ENCODE peak calls at places on chromosome 20, in five cellular contexts. One of them, this sample, is unnamed.

GRCh38 chr20:41140226-41141133 is 3.1 kb downstream of the PLCG1 start:
- DNase-seq in C1 segment of cervical spinal cord: no peak
- DNase-seq in activated T-cell treated with anti-CD3 and anti-CD28 coated beads, Interleukin-2, amount 50 U/mL, for 72 hours: peak
- DNase-seq in HS-5: no peak
- DNase-seq in endodermal cell: no peak
- DNase-seq in this sample: no peak

GRCh38 chr20:62430311-62430853 is 3.0 kb upstream of the RBBP8NL start:
- DNase-seq in C1 segment of cervical spinal cord: no peak
- DNase-seq in HS-5: no peak
- DNase-seq in endodermal cell: no peak
- DNase-seq in activated T-cell treated with anti-CD3 and anti-CD28 coated beads, Interleukin-2, amount 50 U/mL, for 72 hours: no peak
- DNase-seq in this sample: no peak

GRCh38 chr20:17655286-17655651 is 26.8 kb downstream of the RRBP1 start:
- DNase-seq in HS-5: no peak
- DNase-seq in C1 segment of cervical spinal cord: no peak
- DNase-seq in activated T-cell treated with anti-CD3 and anti-CD28 coated beads, Interleukin-2, amount 50 U/mL, for 72 hours: no peak
- DNase-seq in endodermal cell: peak
- DNase-seq in this sample: no peak

GRCh38 chr20:32010666-32011065 is 428 bp downstream of the CCM2L start:
- DNase-seq in C1 segment of cervical spinal cord: no peak
- DNase-seq in HS-5: no peak
- DNase-seq in endodermal cell: peak
- DNase-seq in activated T-cell treated with anti-CD3 and anti-CD28 coated beads, Interleukin-2, amount 50 U/mL, for 72 hours: no peak
- DNase-seq in this sample: no peak

GRCh38 chr20:25040438-25040831 is 17.5 kb downstream of the ACSS1 start:
- DNase-seq in HS-5: no peak
- DNase-seq in C1 segment of cervical spinal cord: peak
- DNase-seq in activated T-cell treated with anti-CD3 and anti-CD28 coated beads, Interleukin-2, amount 50 U/mL, for 72 hours: no peak
- DNase-seq in endodermal cell: no peak
- DNase-seq in this sample: no peak

GRCh38 chr20:48574383-48574782 is 253.4 kb downstream of the PREX1 start:
- DNase-seq in HS-5: peak
- DNase-seq in activated T-cell treated with anti-CD3 and anti-CD28 coated beads, Interleukin-2, amount 50 U/mL, for 72 hours: no peak
- DNase-seq in C1 segment of cervical spinal cord: no peak
- DNase-seq in endodermal cell: peak
- DNase-seq in this sample: no peak

GRCh38 chr20:23200413-23200812 is 114.3 kb upstream of the CD93 start:
- DNase-seq in C1 segment of cervical spinal cord: no peak
- DNase-seq in HS-5: no peak
- DNase-seq in activated T-cell treated with anti-CD3 and anti-CD28 coated beads, Interleukin-2, amount 50 U/mL, for 72 hours: no peak
- DNase-seq in endodermal cell: no peak
- DNase-seq in this sample: no peak

GRCh38 chr20:51579137-51579536 is 36.6 kb upstream of the NFATC2 start:
- DNase-seq in HS-5: no peak
- DNase-seq in activated T-cell treated with anti-CD3 and anti-CD28 coated beads, Interleukin-2, amount 50 U/mL, for 72 hours: no peak
- DNase-seq in endodermal cell: no peak
- DNase-seq in C1 segment of cervical spinal cord: no peak
- DNase-seq in this sample: no peak

GRCh38 chr20:19888269-19888669 is 128.9 kb upstream of the NAA20 start:
- DNase-seq in C1 segment of cervical spinal cord: peak
- DNase-seq in endodermal cell: no peak
- DNase-seq in activated T-cell treated with anti-CD3 and anti-CD28 coated beads, Interleukin-2, amount 50 U/mL, for 72 hours: no peak
- DNase-seq in HS-5: no peak
- DNase-seq in this sample: no peak

GRCh38 chr20:37301120-37301519 is 11.7 kb downstream of the MANBAL start:
- DNase-seq in C1 segment of cervical spinal cord: no peak
- DNase-seq in endodermal cell: no peak
- DNase-seq in HS-5: no peak
- DNase-seq in activated T-cell treated with anti-CD3 and anti-CD28 coated beads, Interleukin-2, amount 50 U/mL, for 72 hours: no peak
- DNase-seq in this sample: no peak

GRCh38 chr20:19292254-19292653 is 79.8 kb downstream of the SLC24A3 start:
- DNase-seq in C1 segment of cervical spinal cord: no peak
- DNase-seq in endodermal cell: no peak
- DNase-seq in HS-5: no peak
- DNase-seq in activated T-cell treated with anti-CD3 and anti-CD28 coated beads, Interleukin-2, amount 50 U/mL, for 72 hours: no peak
- DNase-seq in this sample: peak

GRCh38 chr20:58274384-58274783 is 35.1 kb upstream of the RAB22A start:
- DNase-seq in HS-5: no peak
- DNase-seq in activated T-cell treated with anti-CD3 and anti-CD28 coated beads, Interleukin-2, amount 50 U/mL, for 72 hours: no peak
- DNase-seq in endodermal cell: no peak
- DNase-seq in C1 segment of cervical spinal cord: no peak
- DNase-seq in this sample: no peak

GRCh38 chr20:37552415-37552814 is 24.7 kb upstream of the BLCAP start:
- DNase-seq in endodermal cell: no peak
- DNase-seq in C1 segment of cervical spinal cord: no peak
- DNase-seq in HS-5: peak
- DNase-seq in activated T-cell treated with anti-CD3 and anti-CD28 coated beads, Interleukin-2, amount 50 U/mL, for 72 hours: no peak
- DNase-seq in this sample: no peak

GRCh38 chr20:47365023-47365764 is 8.7 kb upstream of the ZMYND8 start:
- DNase-seq in activated T-cell treated with anti-CD3 and anti-CD28 coated beads, Interleukin-2, amount 50 U/mL, for 72 hours: no peak
- DNase-seq in C1 segment of cervical spinal cord: no peak
- DNase-seq in endodermal cell: no peak
- DNase-seq in HS-5: no peak
- DNase-seq in this sample: no peak

GRCh38 chr20:47345214-47345613 is 11.3 kb downstream of the ZMYND8 start:
- DNase-seq in endodermal cell: no peak
- DNase-seq in HS-5: no peak
- DNase-seq in activated T-cell treated with anti-CD3 and anti-CD28 coated beads, Interleukin-2, amount 50 U/mL, for 72 hours: no peak
- DNase-seq in C1 segment of cervical spinal cord: no peak
- DNase-seq in this sample: no peak

GRCh38 chr20:57465943-57466342 is 59.0 kb downstream of the CTCFL start:
- DNase-seq in activated T-cell treated with anti-CD3 and anti-CD28 coated beads, Interleukin-2, amount 50 U/mL, for 72 hours: no peak
- DNase-seq in C1 segment of cervical spinal cord: no peak
- DNase-seq in HS-5: no peak
- DNase-seq in endodermal cell: no peak
- DNase-seq in this sample: no peak

GRCh38 chr20:63521602-63522001 is 1.0 kb downstream of the PPDPF start:
- DNase-seq in activated T-cell treated with anti-CD3 and anti-CD28 coated beads, Interleukin-2, amount 50 U/mL, for 72 hours: peak
- DNase-seq in C1 segment of cervical spinal cord: no peak
- DNase-seq in endodermal cell: peak
- DNase-seq in HS-5: no peak
- DNase-seq in this sample: no peak

GRCh38 chr20:31698803-31699718 is 23.6 kb downstream of the BCL2L1 start:
- DNase-seq in HS-5: peak
- DNase-seq in activated T-cell treated with anti-CD3 and anti-CD28 coated beads, Interleukin-2, amount 50 U/mL, for 72 hours: peak
- DNase-seq in C1 segment of cervical spinal cord: peak
- DNase-seq in endodermal cell: peak
- DNase-seq in this sample: no peak

GRCh38 chr20:51354191-51354768 is 188.2 kb downstream of the NFATC2 start:
- DNase-seq in C1 segment of cervical spinal cord: no peak
- DNase-seq in activated T-cell treated with anti-CD3 and anti-CD28 coated beads, Interleukin-2, amount 50 U/mL, for 72 hours: no peak
- DNase-seq in HS-5: no peak
- DNase-seq in endodermal cell: no peak
- DNase-seq in this sample: no peak

GRCh38 chr20:64130876-64131275 is 23.5 kb upstream of the NPBWR2 start:
- DNase-seq in C1 segment of cervical spinal cord: no peak
- DNase-seq in activated T-cell treated with anti-CD3 and anti-CD28 coated beads, Interleukin-2, amount 50 U/mL, for 72 hours: no peak
- DNase-seq in HS-5: no peak
- DNase-seq in endodermal cell: no peak
- DNase-seq in this sample: no peak

GRCh38 chr20:47043076-47043475 is 148.4 kb downstream of the EYA2 start:
- DNase-seq in HS-5: no peak
- DNase-seq in C1 segment of cervical spinal cord: no peak
- DNase-seq in activated T-cell treated with anti-CD3 and anti-CD28 coated beads, Interleukin-2, amount 50 U/mL, for 72 hours: no peak
- DNase-seq in endodermal cell: no peak
- DNase-seq in this sample: no peak

GRCh38 chr20:9172908-9173307 is 104.0 kb downstream of the PLCB4 start:
- DNase-seq in C1 segment of cervical spinal cord: no peak
- DNase-seq in endodermal cell: no peak
- DNase-seq in activated T-cell treated with anti-CD3 and anti-CD28 coated beads, Interleukin-2, amount 50 U/mL, for 72 hours: no peak
- DNase-seq in HS-5: no peak
- DNase-seq in this sample: no peak

GRCh38 chr20:36887779-36888133 is 11.8 kb downstream of the TLDC2 start:
- DNase-seq in endodermal cell: peak
- DNase-seq in HS-5: no peak
- DNase-seq in activated T-cell treated with anti-CD3 and anti-CD28 coated beads, Interleukin-2, amount 50 U/mL, for 72 hours: no peak
- DNase-seq in C1 segment of cervical spinal cord: no peak
- DNase-seq in this sample: no peak

GRCh38 chr20:58043122-58043865 is 185.2 kb downstream of the ANKRD60 start:
- DNase-seq in activated T-cell treated with anti-CD3 and anti-CD28 coated beads, Interleukin-2, amount 50 U/mL, for 72 hours: no peak
- DNase-seq in endodermal cell: no peak
- DNase-seq in C1 segment of cervical spinal cord: no peak
- DNase-seq in HS-5: no peak
- DNase-seq in this sample: no peak

GRCh38 chr20:42721923-42722322 is 467.8 kb downstream of the PTPRT start:
- DNase-seq in endodermal cell: no peak
- DNase-seq in C1 segment of cervical spinal cord: no peak
- DNase-seq in HS-5: no peak
- DNase-seq in activated T-cell treated with anti-CD3 and anti-CD28 coated beads, Interleukin-2, amount 50 U/mL, for 72 hours: no peak
- DNase-seq in this sample: no peak

GRCh38 chr20:3701061-3701998 is 11.1 kb downstream of the SIGLEC1 start:
- DNase-seq in activated T-cell treated with anti-CD3 and anti-CD28 coated beads, Interleukin-2, amount 50 U/mL, for 72 hours: no peak
- DNase-seq in HS-5: no peak
- DNase-seq in endodermal cell: no peak
- DNase-seq in C1 segment of cervical spinal cord: no peak
- DNase-seq in this sample: no peak

GRCh38 chr20:49765846-49766541 is 46.6 kb upstream of the SLC9A8 start:
- DNase-seq in activated T-cell treated with anti-CD3 and anti-CD28 coated beads, Interleukin-2, amount 50 U/mL, for 72 hours: no peak
- DNase-seq in C1 segment of cervical spinal cord: no peak
- DNase-seq in endodermal cell: no peak
- DNase-seq in HS-5: no peak
- DNase-seq in this sample: no peak

This sample was measured in nucleus accumbens.